ENCODE peak calls at places on chromosomes 5 and 9, in eight cellular contexts. W is tibial artery, V is A549, O is retinal pigment epithelial cell, S is fibroblast of lung, M is GM06990, N is fibroblast of pulmonary artery, Q is HL-60. F is an unnamed sample.

GRCh38 chr9:7862170-7862569 is 62.6 kb upstream of the DMAC1 start:
- DNase-seq in W (no peak), V (no peak), O (no peak), S (no peak), M (no peak), N (no peak), Q (no peak), F (no peak)

GRCh38 chr5:127290946-127291763 is 559 bp downstream of the MEGF10 start:
- DNase-seq in W (no peak), V (no peak), O (no peak), S (peak), M (no peak), N (no peak), Q (no peak), F (no peak)

GRCh38 chr5:143913008-143913752 is 101.2 kb downstream of the HMHB1 start:
- DNase-seq in W (no peak), V (peak), O (no peak), S (peak), M (no peak), N (peak), Q (no peak), F (peak)

GRCh38 chr5:143016777-143017374 is 246.7 kb downstream of the ARHGAP26 start:
- DNase-seq in W (no peak), V (no peak), O (no peak), S (peak), M (no peak), N (peak), Q (no peak), F (no peak)

GRCh38 chr5:169873642-169874041 is 106.7 kb downstream of the INSYN2B start:
- DNase-seq in W (no peak), V (no peak), O (no peak), S (peak), M (no peak), N (peak), Q (peak), F (no peak)

GRCh38 chr5:7856855-7857254 is 5.9 kb upstream of the CFAP90 start:
- DNase-seq in W (no peak), V (no peak), O (no peak), S (peak), M (no peak), N (peak), Q (no peak), F (no peak)

GRCh38 chr5:171650605-171651004 is 135.0 kb upstream of the SMIM23 start:
- DNase-seq in W (no peak), V (no peak), O (no peak), S (no peak), M (no peak), N (no peak), Q (no peak), F (no peak)

GRCh38 chr9:28598396-28598795 is 1025.1 kb upstream of the C9orf72 start:
- DNase-seq in W (no peak), V (no peak), O (no peak), S (no peak), M (no peak), N (no peak), Q (no peak), F (no peak)

GRCh38 chr5:17947029-17947428 is 312.8 kb downstream of the TAF11L14 start:
- DNase-seq in W (no peak), V (no peak), O (no peak), S (no peak), M (no peak), N (no peak), Q (no peak), F (no peak)

GRCh38 chr9:114273461-114273881 is 49.4 kb upstream of the ORM1 start:
- DNase-seq in W (peak), V (no peak), O (no peak), S (no peak), M (no peak), N (no peak), Q (no peak), F (no peak)

GRCh38 chr9:78371981-78372380 is 75.1 kb downstream of the PSAT1 start:
- DNase-seq in W (no peak), V (no peak), O (no peak), S (no peak), M (no peak), N (no peak), Q (no peak), F (no peak)

GRCh38 chr9:135476981-135477380 is 2.6 kb upstream of the PPP1R26 start:
- DNase-seq in W (no peak), V (no peak), O (peak), S (peak), M (no peak), N (peak), Q (no peak), F (no peak)

GRCh38 chr9:68731857-68732256 is 26.8 kb downstream of the PIP5K1B start:
- DNase-seq in W (no peak), V (no peak), O (no peak), S (no peak), M (no peak), N (no peak), Q (no peak), F (no peak)

DNA sequence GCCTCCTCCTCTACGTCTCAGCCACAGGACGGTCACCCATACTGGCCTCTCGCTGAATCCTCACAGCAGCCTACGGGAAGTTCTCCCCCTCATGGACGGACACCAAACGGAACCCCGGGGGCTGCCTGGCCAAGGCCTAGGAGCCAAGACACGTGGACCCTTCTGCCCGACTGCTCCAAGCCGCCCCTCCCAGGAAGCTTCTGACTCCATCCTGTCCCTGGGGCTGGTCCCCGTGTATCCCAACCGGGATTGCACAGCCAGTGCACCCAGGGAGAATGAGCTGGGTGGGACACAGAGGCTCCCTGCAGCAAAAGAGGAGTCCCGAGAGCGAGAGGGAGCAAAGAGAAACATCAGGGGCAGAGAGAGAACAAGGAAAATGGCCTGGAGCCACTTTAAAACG is 3.2 kb downstream of the FAM78A start:
- DNase-seq in W (no peak), V (no peak), O (no peak), S (no peak), M (peak), N (no peak), Q (peak), F (no peak)
- H3K4me3 ChIP-seq in W (peak), V (no peak), O (no peak), S (no peak), M (peak), N (no peak), Q (peak), F (no peak)

DNA sequence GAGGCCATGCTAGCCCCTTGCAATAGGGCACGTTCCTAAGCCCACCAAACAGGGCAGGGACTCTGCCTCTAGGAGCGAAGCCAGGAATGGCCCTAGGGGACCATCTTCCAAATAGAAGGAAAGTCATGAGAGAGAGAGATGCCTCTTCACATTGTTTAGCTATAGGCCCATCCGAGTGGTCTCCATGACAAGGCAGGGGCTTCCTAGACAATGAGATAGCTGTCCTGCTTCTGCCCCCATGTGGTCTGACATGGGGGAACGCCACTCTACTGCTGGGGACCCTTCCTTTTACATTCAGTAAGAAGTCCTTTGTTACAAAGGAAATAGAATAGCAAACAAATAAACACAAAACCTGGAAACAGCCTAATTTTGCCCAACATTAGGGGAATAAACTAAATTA is 17.9 kb upstream of the KIF4B start:
- DNase-seq in W (no peak), V (no peak), O (no peak), S (no peak), M (no peak), N (no peak), Q (no peak), F (no peak)
- TF ChIP-seq CTCF in W (no peak), V (no peak), O (no peak), S (no peak), M (no peak), N (no peak), Q (no peak), F (no peak)

GRCh38 chr9:127925959-127926949 is 4.3 kb downstream of the PIP5KL1 start:
- DNase-seq in W (no peak), V (no peak), O (no peak), S (no peak), M (no peak), N (no peak), Q (no peak), F (no peak)
- H3K4me3 ChIP-seq in W (no peak), V (no peak), O (peak), S (no peak), M (no peak), N (no peak), Q (no peak), F (no peak)

GRCh38 chr9:122498883-122499288 is 11.7 kb upstream of the OR1J2 start:
- DNase-seq in W (no peak), V (peak), O (no peak), S (peak), M (peak), N (peak), Q (no peak), F (no peak)
- TF ChIP-seq CTCF in W (no peak), V (peak), O (peak), S (peak), M (peak), N (peak), Q (peak), F (peak)

DNA sequence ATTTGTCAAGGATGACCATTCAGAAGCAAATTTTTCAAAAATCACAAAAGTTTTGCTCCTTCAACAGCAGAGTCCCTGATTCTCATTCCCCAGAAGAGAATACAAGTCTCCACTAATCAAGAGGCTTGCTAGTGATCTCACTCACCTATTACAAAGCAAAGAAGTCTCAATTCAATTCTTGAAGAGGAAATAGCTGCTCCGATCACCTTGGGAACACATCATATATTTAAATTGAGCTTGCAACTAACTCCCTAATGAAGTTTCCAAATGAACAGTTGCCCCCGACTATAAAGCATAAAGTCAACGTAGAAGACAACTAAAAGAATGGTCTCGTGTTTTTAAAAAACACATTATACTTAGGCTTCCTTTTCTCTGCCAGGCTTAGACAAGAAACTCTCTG is 1.6 kb downstream of the LIFR start:
- DNase-seq in W (no peak), V (no peak), O (no peak), S (no peak), M (no peak), N (no peak), Q (no peak), F (no peak)
- H3K4me3 ChIP-seq in W (peak), V (no peak), O (peak), S (peak), M (no peak), N (peak), Q (no peak), F (peak)

DNA sequence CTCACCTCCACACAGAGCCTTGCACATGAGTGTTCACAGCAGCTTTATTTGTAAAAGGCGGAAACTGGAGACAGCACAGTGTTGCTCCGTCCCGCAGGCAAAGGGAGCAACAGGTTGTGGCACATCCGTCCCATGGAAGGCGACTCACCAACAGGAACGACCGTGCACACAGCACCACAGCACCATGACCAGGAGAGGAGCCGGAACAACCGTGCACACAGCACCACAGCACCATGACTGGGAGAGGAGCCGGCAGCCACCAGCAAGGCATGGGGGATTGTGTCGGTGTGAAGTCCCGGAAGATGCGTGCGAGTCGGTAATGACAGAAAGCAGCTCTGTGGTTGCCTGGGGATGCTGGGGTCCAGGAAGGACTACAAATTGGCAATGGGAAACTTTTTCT is 158.5 kb downstream of the C9orf50 start:
- DNase-seq in W (no peak), V (no peak), O (no peak), S (no peak), M (no peak), N (no peak), Q (no peak), F (no peak)
- TF ChIP-seq CTCF in W (no peak), V (no peak), O (no peak), S (no peak), M (no peak), N (no peak), Q (no peak), F (no peak)

DNA sequence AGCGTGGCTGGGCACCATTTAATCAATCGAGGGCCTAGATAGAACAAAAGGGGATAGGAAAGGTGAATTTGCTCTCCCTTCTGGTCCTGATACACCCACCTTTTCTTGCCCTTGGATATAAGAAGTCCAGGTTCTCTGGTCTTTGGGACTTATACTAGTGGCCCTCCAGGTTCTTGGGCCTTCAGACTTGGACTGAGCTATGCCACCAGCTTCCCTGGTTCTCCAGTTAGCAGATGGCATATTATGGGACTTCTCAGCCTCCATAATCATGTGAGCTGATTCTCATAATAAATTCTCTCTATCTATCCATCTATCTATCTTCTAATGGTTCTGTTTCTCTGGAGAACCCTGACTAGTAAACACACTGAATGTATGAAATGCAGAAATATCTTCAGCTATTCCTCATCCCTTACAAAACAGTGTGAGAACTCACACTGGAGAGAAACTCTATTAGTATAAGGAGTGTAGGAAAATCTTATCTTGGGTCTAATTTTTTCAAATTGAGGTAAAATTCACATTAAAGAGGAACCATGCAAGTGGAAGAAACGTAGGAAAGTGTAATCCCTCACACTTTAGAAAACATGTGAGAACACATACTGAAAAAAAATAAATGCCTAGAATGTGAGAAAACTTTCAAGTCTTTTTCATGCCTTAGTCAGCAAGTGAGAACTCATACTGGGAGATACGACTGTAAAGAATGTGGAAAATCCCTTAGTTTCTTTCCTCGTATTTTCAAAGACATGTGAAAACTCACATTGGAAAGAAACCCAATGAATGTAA is 15.5 kb downstream of the PCDHB15 start:
- DNase-seq in W (no peak), V (no peak), O (no peak), S (peak), M (no peak), N (peak), Q (no peak), F (no peak)
- H3K4me3 ChIP-seq in W (no peak), V (no peak), O (no peak), S (no peak), M (no peak), N (no peak), Q (no peak), F (no peak)

GRCh38 chr5:78211052-78211451 is 83.4 kb downstream of the AP3B1 start:
- DNase-seq in W (no peak), V (no peak), O (no peak), S (no peak), M (no peak), N (no peak), Q (no peak), F (no peak)

GRCh38 chr5:78221467-78221866 is 73.0 kb downstream of the AP3B1 start:
- DNase-seq in W (no peak), V (no peak), O (no peak), S (no peak), M (no peak), N (no peak), Q (no peak), F (no peak)

GRCh38 chr5:78215972-78216371 is 78.5 kb downstream of the AP3B1 start:
- DNase-seq in W (no peak), V (peak), O (no peak), S (no peak), M (no peak), N (no peak), Q (no peak), F (no peak)

GRCh38 chr5:78213799-78214198 is 80.7 kb downstream of the AP3B1 start:
- DNase-seq in W (no peak), V (no peak), O (no peak), S (no peak), M (no peak), N (no peak), Q (no peak), F (no peak)

GRCh38 chr5:78215565-78215964 is 78.9 kb downstream of the AP3B1 start:
- DNase-seq in W (no peak), V (peak), O (no peak), S (no peak), M (no peak), N (no peak), Q (no peak), F (no peak)
- TF ChIP-seq CTCF in W (no peak), V (no peak), O (no peak), S (no peak), M (no peak), N (no peak), Q (no peak), F (no peak)

DNA sequence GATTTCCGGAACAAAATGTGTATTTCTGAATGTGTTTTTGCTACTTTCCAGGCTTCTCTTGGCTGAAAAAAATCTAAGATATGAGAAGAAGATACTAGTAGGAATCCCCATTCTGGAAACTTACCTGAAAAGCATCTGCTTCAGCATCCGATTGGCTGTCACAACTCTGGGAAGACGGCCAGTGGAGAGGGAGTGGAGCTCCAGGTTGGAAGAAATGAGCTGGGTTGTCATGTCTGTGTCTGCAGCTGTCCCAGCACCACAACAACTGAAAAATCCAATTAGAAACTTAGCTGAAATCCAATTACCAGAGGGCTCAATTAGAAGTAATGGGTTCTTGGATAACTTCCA is 3.0 kb downstream of the PSMB7 start:
- DNase-seq in W (no peak), V (no peak), O (no peak), S (no peak), M (no peak), N (no peak), Q (no peak), F (no peak)
- H3K4me3 ChIP-seq in W (no peak), V (no peak), O (no peak), S (no peak), M (no peak), N (no peak), Q (no peak), F (no peak)

GRCh38 chr5:81345411-81346003 is 44.1 kb downstream of the ZCCHC9 start:
- DNase-seq in W (no peak), V (no peak), O (no peak), S (no peak), M (no peak), N (no peak), Q (no peak), F (no peak)
- TF ChIP-seq CTCF in W (no peak), V (no peak), O (no peak), S (no peak), M (no peak), N (no peak), Q (no peak), F (no peak)